ENCODE peak calls at places on chromosome 1, in nine cellular contexts. A is GM03348; E is neural progenitor cell; O is AG09319; Q is AG08395; B is GM06990; D is stimulated activated naive CD8-positive, alpha-beta T cell treated with anti-CD3 and anti-CD28 coated beads, Interleukin-15, Interleukin-2, amounts not matched to agents 100 U/mL and 50 U/mL, for 24 hours; P is NCI-H446 treated with DMSO at 0.1 percent for 48 hours; T is foreskin keratinocyte. N is an unnamed sample.

GRCh38 chr1:34147301-34147700 is 17.7 kb downstream of the CSMD2 start:
- DNase-seq in A (no peak), E (no peak), O (no peak), Q (no peak), B (no peak), D (no peak), P (no peak), T (no peak), N (no peak)

GRCh38 chr1:16921391-16922185 is at the start of gene CROCC:
- DNase-seq in A (no peak), E (peak), O (no peak), Q (no peak), B (no peak), D (peak), P (no peak), T (no peak), N (no peak)

GRCh38 chr1:18812540-18812939 is 46.9 kb downstream of the TAS1R2 start:
- DNase-seq in A (no peak), E (no peak), O (no peak), Q (no peak), B (no peak), D (no peak), P (no peak), T (no peak), N (no peak)

GRCh38 chr1:186303911-186304310 is 71.1 kb downstream of the TPR start:
- DNase-seq in A (no peak), E (no peak), O (no peak), Q (no peak), B (no peak), D (no peak), P (no peak), T (no peak), N (no peak)

GRCh38 chr1:109880961-109881894 is 29.4 kb upstream of the CSF1 start:
- DNase-seq in A (no peak), E (no peak), O (no peak), Q (no peak), B (no peak), D (no peak), P (no peak), T (no peak), N (no peak)

GRCh38 chr1:33348194-33348593 is 27.3 kb upstream of the A3GALT2 start:
- DNase-seq in A (no peak), E (peak), O (no peak), Q (peak), B (no peak), D (no peak), P (no peak), T (no peak), N (no peak)

GRCh38 chr1:177511036-177511435 is 340.3 kb downstream of the BRINP2 start:
- DNase-seq in A (no peak), E (no peak), O (no peak), Q (no peak), B (no peak), D (no peak), P (no peak), T (no peak), N (no peak)

GRCh38 chr1:150550222-150551048 is 1.2 kb downstream of the ADAMTSL4 start:
- DNase-seq in A (no peak), E (peak), O (no peak), Q (no peak), B (no peak), D (no peak), P (no peak), T (no peak), N (no peak)

GRCh38 chr1:225454067-225454618 is 26.3 kb upstream of the LBR start:
- DNase-seq in A (no peak), E (no peak), O (no peak), Q (no peak), B (no peak), D (no peak), P (peak), T (no peak), N (no peak)

GRCh38 chr1:77048615-77049005 is 170.6 kb downstream of the PIGK start:
- DNase-seq in A (no peak), E (no peak), O (no peak), Q (no peak), B (no peak), D (no peak), P (no peak), T (no peak), N (no peak)

GRCh38 chr1:211579434-211580302 is 707 bp upstream of the SLC30A1 start:
- DNase-seq in A (no peak), E (peak), O (no peak), Q (no peak), B (no peak), D (no peak), P (no peak), T (no peak), N (no peak)

GRCh38 chr1:44828003-44828651 is 14.9 kb downstream of the PTCH2 start:
- DNase-seq in A (no peak), E (no peak), O (no peak), Q (no peak), B (no peak), D (no peak), P (no peak), T (no peak), N (no peak)

GRCh38 chr1:202067188-202067977 is 55.3 kb upstream of the GPR37L1 start:
- DNase-seq in A (no peak), E (no peak), O (no peak), Q (no peak), B (no peak), D (no peak), P (no peak), T (no peak), N (no peak)

GRCh38 chr1:230501242-230501641 is 75.1 kb upstream of the PGBD5 start:
- DNase-seq in A (no peak), E (no peak), O (no peak), Q (no peak), B (no peak), D (no peak), P (no peak), T (no peak), N (no peak)

GRCh38 chr1:32933742-32934322 is 30.8 kb downstream of the RNF19B start:
- DNase-seq in A (no peak), E (peak), O (no peak), Q (no peak), B (no peak), D (no peak), P (no peak), T (peak), N (no peak)

GRCh38 chr1:97192872-97193572 is 471.4 kb downstream of the PTBP2 start:
- DNase-seq in A (peak), E (no peak), O (peak), Q (peak), B (no peak), D (no peak), P (no peak), T (peak), N (no peak)

GRCh38 chr1:19869929-19870328 is 12.3 kb upstream of the OTUD3 start:
- DNase-seq in A (peak), E (no peak), O (no peak), Q (peak), B (no peak), D (no peak), P (no peak), T (no peak), N (no peak)

GRCh38 chr1:109151146-109151545 is 37.2 kb downstream of the ELAPOR1 start:
- DNase-seq in A (peak), E (peak), O (no peak), Q (peak), B (no peak), D (no peak), P (no peak), T (no peak), N (no peak)

GRCh38 chr1:234478152-234478480 is 863 bp downstream of the TARBP1 start:
- DNase-seq in A (peak), E (peak), O (no peak), Q (peak), B (peak), D (peak), P (no peak), T (no peak), N (no peak)

GRCh38 chr1:30786264-30786991 is 28.9 kb upstream of the LAPTM5 start:
- DNase-seq in A (no peak), E (peak), O (no peak), Q (no peak), B (no peak), D (no peak), P (no peak), T (no peak), N (no peak)

GRCh38 chr1:950268-950667 is 8.8 kb downstream of the NOC2L start:
- DNase-seq in A (no peak), E (no peak), O (no peak), Q (no peak), B (no peak), D (no peak), P (no peak), T (no peak), N (no peak)

GRCh38 chr1:25624604-25625003 is 8.0 kb downstream of the MAN1C1 start:
- DNase-seq in A (no peak), E (no peak), O (no peak), Q (no peak), B (no peak), D (no peak), P (no peak), T (no peak), N (no peak)

GRCh38 chr1:65827346-65827745 is 34.7 kb downstream of the PDE4B start:
- DNase-seq in A (peak), E (no peak), O (no peak), Q (peak), B (no peak), D (no peak), P (no peak), T (no peak), N (no peak)

GRCh38 chr1:25952851-25953401 is 44.9 kb downstream of the PAFAH2 start:
- DNase-seq in A (peak), E (no peak), O (no peak), Q (peak), B (no peak), D (no peak), P (peak), T (no peak), N (no peak)

GRCh38 chr1:218584418-218585155 is 239.5 kb downstream of the TGFB2 start:
- DNase-seq in A (no peak), E (no peak), O (no peak), Q (no peak), B (no peak), D (no peak), P (no peak), T (peak), N (no peak)

GRCh38 chr1:97919568-97920261 is 1.1 kb downstream of the DPYD start:
- DNase-seq in A (no peak), E (no peak), O (no peak), Q (no peak), B (no peak), D (no peak), P (no peak), T (no peak), N (no peak)